ENCODE peak calls at places on chromosomes 6 and 20, in ten cellular contexts. One of them, this sample, is unnamed.

GRCh38 chr20:22866757-22867425 is 168.2 kb upstream of the SSTR4 start:
- DNase-seq in IMR-90: no peak
- DNase-seq in DND-41: no peak
- DNase-seq in esophagus squamous epithelium: no peak
- DNase-seq in uterus: no peak
- DNase-seq in psoas muscle: no peak
- DNase-seq in omental fat pad: no peak
- DNase-seq in Calu3: no peak
- DNase-seq in gastrocnemius medialis: no peak
- DNase-seq in RWPE1: no peak
- DNase-seq in this sample: no peak

GRCh38 chr6:158697798-158698197 is 47.9 kb downstream of the SYTL3 start:
- DNase-seq in gastrocnemius medialis: no peak
- DNase-seq in esophagus squamous epithelium: no peak
- DNase-seq in IMR-90: peak
- DNase-seq in RWPE1: no peak
- DNase-seq in uterus: no peak
- DNase-seq in psoas muscle: no peak
- DNase-seq in DND-41: no peak
- DNase-seq in omental fat pad: no peak
- DNase-seq in Calu3: no peak
- DNase-seq in this sample: no peak

GRCh38 chr6:70651326-70651905 is 16.3 kb upstream of the SMAP1 start:
- DNase-seq in DND-41: peak
- DNase-seq in uterus: no peak
- DNase-seq in psoas muscle: no peak
- DNase-seq in gastrocnemius medialis: no peak
- DNase-seq in IMR-90: no peak
- DNase-seq in Calu3: no peak
- DNase-seq in RWPE1: no peak
- DNase-seq in esophagus squamous epithelium: no peak
- DNase-seq in omental fat pad: no peak
- DNase-seq in this sample: no peak

GRCh38 chr20:22511943-22512910 is 72.1 kb downstream of the FOXA2 start:
- DNase-seq in gastrocnemius medialis: no peak
- DNase-seq in IMR-90: no peak
- DNase-seq in DND-41: no peak
- DNase-seq in omental fat pad: no peak
- DNase-seq in psoas muscle: no peak
- DNase-seq in uterus: no peak
- DNase-seq in Calu3: peak
- DNase-seq in RWPE1: peak
- DNase-seq in esophagus squamous epithelium: no peak
- DNase-seq in this sample: peak

GRCh38 chr6:104159045-104159618 is 700.6 kb downstream of the HACE1 start:
- DNase-seq in omental fat pad: no peak
- DNase-seq in IMR-90: no peak
- DNase-seq in DND-41: no peak
- DNase-seq in esophagus squamous epithelium: no peak
- DNase-seq in uterus: no peak
- DNase-seq in gastrocnemius medialis: no peak
- DNase-seq in Calu3: no peak
- DNase-seq in psoas muscle: no peak
- DNase-seq in RWPE1: no peak
- DNase-seq in this sample: no peak

GRCh38 chr6:85015396-85015990 is 251.1 kb upstream of the TBX18 start:
- DNase-seq in gastrocnemius medialis: no peak
- DNase-seq in esophagus squamous epithelium: no peak
- DNase-seq in omental fat pad: no peak
- DNase-seq in RWPE1: peak
- DNase-seq in DND-41: no peak
- DNase-seq in IMR-90: peak
- DNase-seq in uterus: peak
- DNase-seq in Calu3: peak
- DNase-seq in psoas muscle: peak
- DNase-seq in this sample: peak

GRCh38 chr6:98648211-98648914 is 186.0 kb upstream of the POU3F2 start:
- DNase-seq in esophagus squamous epithelium: no peak
- DNase-seq in DND-41: no peak
- DNase-seq in Calu3: no peak
- DNase-seq in psoas muscle: no peak
- DNase-seq in uterus: no peak
- DNase-seq in gastrocnemius medialis: no peak
- DNase-seq in IMR-90: no peak
- DNase-seq in omental fat pad: no peak
- DNase-seq in RWPE1: no peak
- DNase-seq in this sample: no peak

GRCh38 chr6:142871910-142872331 is 73.1 kb downstream of the HIVEP2 start:
- DNase-seq in uterus: no peak
- DNase-seq in Calu3: peak
- DNase-seq in IMR-90: peak
- DNase-seq in esophagus squamous epithelium: no peak
- DNase-seq in psoas muscle: no peak
- DNase-seq in DND-41: peak
- DNase-seq in omental fat pad: no peak
- DNase-seq in gastrocnemius medialis: peak
- DNase-seq in RWPE1: peak
- DNase-seq in this sample: no peak

GRCh38 chr20:43977252-43977651 is 62.6 kb downstream of the TOX2 start:
- DNase-seq in RWPE1: no peak
- DNase-seq in uterus: no peak
- DNase-seq in IMR-90: peak
- DNase-seq in esophagus squamous epithelium: no peak
- DNase-seq in gastrocnemius medialis: no peak
- DNase-seq in DND-41: no peak
- DNase-seq in omental fat pad: no peak
- DNase-seq in Calu3: no peak
- DNase-seq in psoas muscle: no peak
- DNase-seq in this sample: no peak

GRCh38 chr20:58818585-58819285 is 32.0 kb downstream of the GNAS-AS1 start:
- DNase-seq in DND-41: peak
- DNase-seq in omental fat pad: no peak
- DNase-seq in esophagus squamous epithelium: no peak
- DNase-seq in Calu3: no peak
- DNase-seq in uterus: no peak
- DNase-seq in psoas muscle: no peak
- DNase-seq in gastrocnemius medialis: no peak
- DNase-seq in IMR-90: peak
- DNase-seq in RWPE1: peak
- DNase-seq in this sample: no peak

GRCh38 chr6:164749126-164749758 is 560.2 kb downstream of the C6orf118 start:
- DNase-seq in DND-41: no peak
- DNase-seq in uterus: peak
- DNase-seq in IMR-90: no peak
- DNase-seq in omental fat pad: no peak
- DNase-seq in psoas muscle: no peak
- DNase-seq in Calu3: no peak
- DNase-seq in gastrocnemius medialis: no peak
- DNase-seq in RWPE1: peak
- DNase-seq in esophagus squamous epithelium: no peak
- DNase-seq in this sample: no peak

GRCh38 chr20:1336699-1337387 is 7.9 kb upstream of the SDCBP2 start:
- DNase-seq in psoas muscle: peak
- DNase-seq in gastrocnemius medialis: peak
- DNase-seq in esophagus squamous epithelium: no peak
- DNase-seq in DND-41: peak
- DNase-seq in Calu3: no peak
- DNase-seq in omental fat pad: no peak
- DNase-seq in RWPE1: no peak
- DNase-seq in uterus: peak
- DNase-seq in IMR-90: no peak
- DNase-seq in this sample: no peak

GRCh38 chr20:36098364-36098763 is 56.2 kb upstream of the EPB41L1 start:
- DNase-seq in IMR-90: peak
- DNase-seq in Calu3: no peak
- DNase-seq in esophagus squamous epithelium: no peak
- DNase-seq in omental fat pad: no peak
- DNase-seq in DND-41: peak
- DNase-seq in RWPE1: no peak
- DNase-seq in uterus: no peak
- DNase-seq in psoas muscle: no peak
- DNase-seq in gastrocnemius medialis: no peak
- DNase-seq in this sample: no peak

GRCh38 chr6:164035912-164036485 is 621.5 kb downstream of the QKI start:
- DNase-seq in omental fat pad: no peak
- DNase-seq in gastrocnemius medialis: no peak
- DNase-seq in IMR-90: no peak
- DNase-seq in esophagus squamous epithelium: no peak
- DNase-seq in psoas muscle: no peak
- DNase-seq in Calu3: no peak
- DNase-seq in uterus: no peak
- DNase-seq in RWPE1: peak
- DNase-seq in DND-41: no peak
- DNase-seq in this sample: no peak

GRCh38 chr6:25344827-25345226 is 65.7 kb downstream of the CARMIL1 start:
- DNase-seq in omental fat pad: no peak
- DNase-seq in RWPE1: no peak
- DNase-seq in DND-41: no peak
- DNase-seq in psoas muscle: no peak
- DNase-seq in uterus: no peak
- DNase-seq in IMR-90: no peak
- DNase-seq in gastrocnemius medialis: no peak
- DNase-seq in Calu3: no peak
- DNase-seq in esophagus squamous epithelium: no peak
- DNase-seq in this sample: no peak

GRCh38 chr6:25341923-25342619 is 62.9 kb downstream of the CARMIL1 start:
- DNase-seq in omental fat pad: no peak
- DNase-seq in RWPE1: no peak
- DNase-seq in DND-41: no peak
- DNase-seq in psoas muscle: no peak
- DNase-seq in Calu3: no peak
- DNase-seq in esophagus squamous epithelium: no peak
- DNase-seq in gastrocnemius medialis: no peak
- DNase-seq in uterus: no peak
- DNase-seq in IMR-90: no peak
- DNase-seq in this sample: no peak

GRCh38 chr6:25346064-25346463 is 66.9 kb downstream of the CARMIL1 start:
- DNase-seq in DND-41: no peak
- DNase-seq in psoas muscle: no peak
- DNase-seq in Calu3: no peak
- DNase-seq in RWPE1: no peak
- DNase-seq in uterus: no peak
- DNase-seq in omental fat pad: no peak
- DNase-seq in gastrocnemius medialis: no peak
- DNase-seq in esophagus squamous epithelium: no peak
- DNase-seq in IMR-90: no peak
- DNase-seq in this sample: no peak

GRCh38 chr6:25342784-25343183 is 63.6 kb downstream of the CARMIL1 start:
- DNase-seq in Calu3: no peak
- DNase-seq in DND-41: no peak
- DNase-seq in uterus: no peak
- DNase-seq in omental fat pad: no peak
- DNase-seq in RWPE1: no peak
- DNase-seq in gastrocnemius medialis: no peak
- DNase-seq in psoas muscle: no peak
- DNase-seq in esophagus squamous epithelium: no peak
- DNase-seq in IMR-90: peak
- DNase-seq in this sample: no peak

DNA sequence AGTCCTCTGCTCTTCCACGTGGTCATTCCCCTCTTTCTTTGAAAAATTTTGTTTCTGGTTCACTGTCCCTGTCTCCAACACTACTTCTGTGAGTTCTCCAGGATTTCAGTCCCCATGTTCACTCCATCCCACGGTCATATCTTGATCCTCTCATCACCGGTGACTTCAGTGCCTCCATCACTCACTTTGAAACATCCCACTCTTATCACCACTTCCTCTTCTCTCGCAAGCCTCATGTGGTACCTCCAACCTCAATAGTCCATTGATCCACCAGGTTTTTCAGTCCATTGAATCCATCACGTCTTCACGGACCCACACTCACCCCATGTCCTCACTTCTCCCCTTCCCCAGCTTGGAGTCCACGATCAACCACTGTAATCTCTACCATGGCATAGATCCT is 64.8 kb downstream of the CARMIL1 start:
- DNase-seq in psoas muscle: no peak
- DNase-seq in RWPE1: no peak
- DNase-seq in DND-41: no peak
- DNase-seq in uterus: no peak
- DNase-seq in Calu3: no peak
- DNase-seq in gastrocnemius medialis: no peak
- DNase-seq in esophagus squamous epithelium: no peak
- DNase-seq in omental fat pad: no peak
- DNase-seq in IMR-90: no peak
- DNase-seq in this sample: no peak
- TF ChIP-seq CTCF in psoas muscle: no peak
- TF ChIP-seq CTCF in RWPE1: no peak
- TF ChIP-seq CTCF in DND-41: no peak
- TF ChIP-seq CTCF in uterus: no peak
- TF ChIP-seq CTCF in Calu3: no peak
- TF ChIP-seq CTCF in gastrocnemius medialis: no peak
- TF ChIP-seq CTCF in esophagus squamous epithelium: no peak
- TF ChIP-seq CTCF in omental fat pad: no peak
- TF ChIP-seq CTCF in IMR-90: no peak
- TF ChIP-seq CTCF in this sample: no peak

DNA sequence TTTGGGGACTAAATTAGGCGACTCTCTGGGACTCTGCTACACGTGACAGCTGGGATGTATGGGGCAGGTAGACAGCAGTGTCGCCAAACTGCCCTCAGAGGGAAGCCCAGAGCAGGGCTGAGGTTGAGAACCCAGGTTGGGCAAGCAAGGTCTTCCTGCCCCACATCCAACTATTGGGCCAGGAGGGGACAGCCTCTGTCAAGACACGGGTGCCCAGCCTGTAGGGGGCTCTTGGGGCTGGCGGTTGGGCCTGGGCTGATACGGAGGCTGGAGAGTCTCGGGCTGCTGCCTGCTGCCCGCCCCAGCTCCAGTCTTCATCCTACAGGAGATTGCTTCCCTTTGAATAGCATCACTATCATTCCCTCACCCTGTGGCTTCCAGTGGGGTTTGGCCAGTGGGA is 33.3 kb downstream of the CPNE5 start:
- DNase-seq in esophagus squamous epithelium: no peak
- DNase-seq in psoas muscle: no peak
- DNase-seq in RWPE1: no peak
- DNase-seq in omental fat pad: no peak
- DNase-seq in DND-41: no peak
- DNase-seq in IMR-90: no peak
- DNase-seq in uterus: no peak
- DNase-seq in gastrocnemius medialis: no peak
- DNase-seq in Calu3: no peak
- DNase-seq in this sample: no peak
- TF ChIP-seq CTCF in esophagus squamous epithelium: no peak
- TF ChIP-seq CTCF in psoas muscle: no peak
- TF ChIP-seq CTCF in RWPE1: no peak
- TF ChIP-seq CTCF in omental fat pad: no peak
- TF ChIP-seq CTCF in DND-41: no peak
- TF ChIP-seq CTCF in IMR-90: no peak
- TF ChIP-seq CTCF in uterus: no peak
- TF ChIP-seq CTCF in gastrocnemius medialis: no peak
- TF ChIP-seq CTCF in Calu3: no peak
- TF ChIP-seq CTCF in this sample: no peak

GRCh38 chr20:19990911-19991707 is 26.1 kb upstream of the NAA20 start:
- DNase-seq in psoas muscle: no peak
- DNase-seq in RWPE1: no peak
- DNase-seq in gastrocnemius medialis: no peak
- DNase-seq in omental fat pad: no peak
- DNase-seq in uterus: no peak
- DNase-seq in Calu3: no peak
- DNase-seq in DND-41: no peak
- DNase-seq in IMR-90: no peak
- DNase-seq in esophagus squamous epithelium: no peak
- DNase-seq in this sample: no peak
- TF ChIP-seq CTCF in psoas muscle: no peak
- TF ChIP-seq CTCF in RWPE1: no peak
- TF ChIP-seq CTCF in gastrocnemius medialis: no peak
- TF ChIP-seq CTCF in omental fat pad: no peak
- TF ChIP-seq CTCF in uterus: no peak
- TF ChIP-seq CTCF in Calu3: no peak
- TF ChIP-seq CTCF in DND-41: no peak
- TF ChIP-seq CTCF in IMR-90: no peak
- TF ChIP-seq CTCF in esophagus squamous epithelium: no peak
- TF ChIP-seq CTCF in this sample: no peak

GRCh38 chr6:112502348-112503130 is 155.4 kb downstream of the RFPL4B start:
- DNase-seq in Calu3: no peak
- DNase-seq in uterus: no peak
- DNase-seq in psoas muscle: no peak
- DNase-seq in omental fat pad: no peak
- DNase-seq in DND-41: no peak
- DNase-seq in RWPE1: peak
- DNase-seq in IMR-90: peak
- DNase-seq in esophagus squamous epithelium: no peak
- DNase-seq in gastrocnemius medialis: no peak
- DNase-seq in this sample: no peak
- TF ChIP-seq CTCF in Calu3: peak
- TF ChIP-seq CTCF in uterus: peak
- TF ChIP-seq CTCF in psoas muscle: no peak
- TF ChIP-seq CTCF in omental fat pad: no peak
- TF ChIP-seq CTCF in DND-41: peak
- TF ChIP-seq CTCF in RWPE1: no peak
- TF ChIP-seq CTCF in IMR-90: peak
- TF ChIP-seq CTCF in esophagus squamous epithelium: peak
- TF ChIP-seq CTCF in gastrocnemius medialis: no peak
- TF ChIP-seq CTCF in this sample: peak